ENCODE peak calls at places on chromosomes 4 and X, in four cellular contexts. F is mesendoderm, T is heart left ventricle, W is colonic mucosa. A is an unnamed sample. For H3K27me3 and H3K4me1, the result is how much of the 10 kb centered on the place peaks cover.

GRCh38 chr4:144495944-144496343 is 150.0 kb upstream of the HHIP start:
- DNase-seq in F (no peak), T (no peak), W (no peak), A (no peak)

GRCh38 chr4:142406051-142406549 is 440.0 kb downstream of the INPP4B start:
- DNase-seq in F (peak), T (no peak), W (no peak), A (no peak)

GRCh38 chrX:115650916-115651315 is 89.9 kb downstream of the PLS3 start:
- DNase-seq in F (peak), T (no peak), W (peak), A (peak)

GRCh38 chrX:124256209-124256608 is 76.3 kb upstream of the TEX13D start:
- DNase-seq in F (no peak), T (no peak), W (no peak), A (no peak)

GRCh38 chr4:22720091-22720490 is 27.4 kb downstream of the GBA3 start:
- DNase-seq in F (no peak), T (no peak), W (no peak), A (no peak)

GRCh38 chr4:38889143-38889542 is 21.5 kb downstream of the FAM114A1 start:
- DNase-seq in F (no peak), T (no peak), W (no peak), A (no peak)

GRCh38 chr4:105150511-105150910 is 3.8 kb downstream of the TET2 start:
- DNase-seq in F (no peak), T (no peak), W (no peak), A (no peak)

GRCh38 chrX:3443186-3443585 is 96.7 kb upstream of the MXRA5 start:
- DNase-seq in F (peak), T (no peak), W (no peak), A (no peak)

GRCh38 chr4:185597532-185598188 is 62.4 kb upstream of the PDLIM3 start:
- DNase-seq in F (peak), T (peak), W (peak), A (peak)

GRCh38 chr4:99126376-99126775 is 17.7 kb downstream of the ADH4 start:
- DNase-seq in F (no peak), T (no peak), W (no peak), A (no peak)

GRCh38 chr4:166008510-166008909 is 135.5 kb downstream of the TLL1 start:
- DNase-seq in F (no peak), T (no peak), W (no peak), A (no peak)

GRCh38 chrX:25343060-25343459 is 327.3 kb upstream of the ARX start:
- DNase-seq in F (peak), T (no peak), W (no peak), A (no peak)

GRCh38 chr4:60463846-60464502 is 736.2 kb upstream of the ADGRL3 start:
- DNase-seq in F (peak), T (no peak), W (no peak), A (no peak)

GRCh38 chr4:45317276-45317675 is 590.9 kb upstream of the GNPDA2 start:
- DNase-seq in F (no peak), T (no peak), W (no peak), A (no peak)

GRCh38 chr4:87005690-87006461 is 71.1 kb downstream of the AFF1 start:
- DNase-seq in F (peak), T (no peak), W (peak), A (no peak)

GRCh38 chrX:10414872-10415703 is 205.3 kb downstream of the MID1 start:
- DNase-seq in F (no peak), T (no peak), W (no peak), A (no peak)

GRCh38 chrX:105822138-105823091 is at the start of gene NRK:
- DNase-seq in F (peak), T (peak), W (no peak), A (no peak)

GRCh38 chr4:73676881-73677323 is 56.7 kb upstream of the RASSF6 start:
- DNase-seq in F (no peak), T (peak), W (no peak), A (no peak)

GRCh38 chr4:23930750-23931488 is 41.1 kb upstream of the PPARGC1A start:
- DNase-seq in F (peak), T (peak), W (peak), A (peak)

GRCh38 chr4:1002131-1002630 is 9.0 kb upstream of the SLC26A1 start:
- DNase-seq in F (peak), T (peak), W (no peak), A (peak)
- H3K27me3 ChIP-seq in F (under half), T (half or more), W (half or more), A (under half)

DNA sequence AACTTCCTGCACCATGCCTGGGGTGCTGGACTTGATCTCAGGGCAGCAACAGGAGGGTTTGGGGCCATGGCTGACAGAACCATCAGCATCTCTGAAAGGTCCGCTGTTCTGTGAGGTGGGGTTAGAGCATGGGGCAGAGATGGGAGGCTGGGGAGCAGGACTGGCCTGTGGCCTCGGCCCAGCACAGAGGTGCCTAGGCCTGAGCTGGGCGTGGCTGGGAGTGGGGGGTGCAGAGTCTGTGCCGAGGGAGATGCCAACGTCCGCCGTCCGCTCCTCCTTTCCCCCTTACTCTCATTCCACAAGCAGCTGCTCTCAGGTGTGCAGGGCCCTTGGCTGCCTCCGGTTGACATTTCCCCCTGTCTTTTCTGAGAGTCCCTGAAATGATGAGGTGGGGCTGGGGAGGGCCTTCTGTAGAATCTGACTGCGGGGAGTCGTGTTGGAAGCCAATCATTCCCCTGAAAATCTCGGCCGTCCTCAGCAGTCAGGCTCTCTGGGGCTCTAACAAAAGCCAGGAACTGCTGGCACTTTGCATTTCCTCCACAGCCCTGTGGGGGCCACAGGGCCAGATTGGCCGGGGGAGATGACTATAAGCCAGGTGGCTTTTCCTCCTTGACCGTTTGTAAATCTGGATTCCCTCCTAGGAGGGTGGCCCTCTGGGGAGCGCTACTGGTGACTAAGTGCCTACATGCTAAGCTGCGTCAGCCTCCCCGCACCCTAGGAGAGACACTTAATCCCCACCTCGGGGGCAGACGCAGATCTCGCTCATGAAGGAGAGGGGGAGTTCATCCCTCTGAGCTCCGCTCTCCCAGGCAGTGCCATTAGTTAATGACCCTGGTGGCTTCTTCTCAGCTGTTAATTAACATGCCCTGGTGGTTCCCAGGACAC is 41.2 kb downstream of the EVC start:
- DNase-seq in F (peak), T (no peak), W (peak), A (no peak)
- H3K4me1 ChIP-seq in F (under half), T (under half), W (under half), A (under half)

DNA sequence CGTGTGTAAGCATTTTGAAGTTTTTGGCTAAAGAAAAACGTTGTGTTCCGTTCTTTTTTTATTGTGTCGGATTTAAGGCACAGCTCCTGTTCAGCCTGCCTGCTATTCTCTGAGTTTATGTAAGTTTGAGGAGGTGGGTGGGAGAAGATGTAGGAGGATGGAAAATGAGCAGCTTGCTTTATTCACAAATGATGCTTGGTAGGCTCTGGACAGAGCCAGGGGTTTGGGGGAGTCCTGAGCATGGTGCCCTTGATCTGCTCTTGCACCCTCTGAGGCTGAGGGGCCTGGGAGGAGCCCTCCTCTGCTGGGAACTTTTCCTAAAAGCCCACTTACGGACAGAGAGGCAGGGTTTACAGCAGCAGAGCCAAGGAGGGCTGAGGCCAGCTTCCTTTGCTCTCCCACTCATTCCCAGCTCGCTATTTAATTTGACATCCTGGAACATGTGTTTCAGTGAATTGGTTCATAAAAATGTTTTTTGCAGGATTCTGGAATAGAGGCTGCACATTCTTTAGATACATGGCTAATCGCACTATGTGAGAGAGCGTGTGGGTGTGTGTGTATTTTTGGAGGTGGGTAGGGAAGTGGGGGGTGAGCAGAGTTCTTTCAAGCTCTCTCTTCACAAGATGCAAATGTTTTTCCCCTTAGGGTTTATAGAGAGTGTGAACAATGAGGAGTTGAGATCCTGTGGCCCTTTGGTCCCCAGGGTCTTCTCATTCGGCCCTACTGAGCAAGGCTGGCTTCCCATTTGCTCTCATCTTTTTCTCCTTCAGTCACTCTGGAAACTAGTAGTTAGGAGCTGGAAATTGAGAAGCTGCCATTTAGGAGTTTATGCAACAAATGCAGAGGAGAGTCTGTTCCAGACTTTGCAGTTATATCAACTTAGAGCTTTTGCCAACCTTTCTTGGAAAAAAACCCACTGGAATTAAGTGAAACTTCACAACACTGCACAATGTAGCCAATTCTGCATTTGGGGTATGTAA is 32.1 kb downstream of the TMEM131L start:
- DNase-seq in F (peak), T (no peak), W (no peak), A (no peak)
- H3K4me3 ChIP-seq in F (no peak), T (peak), W (no peak), A (no peak)

DNA sequence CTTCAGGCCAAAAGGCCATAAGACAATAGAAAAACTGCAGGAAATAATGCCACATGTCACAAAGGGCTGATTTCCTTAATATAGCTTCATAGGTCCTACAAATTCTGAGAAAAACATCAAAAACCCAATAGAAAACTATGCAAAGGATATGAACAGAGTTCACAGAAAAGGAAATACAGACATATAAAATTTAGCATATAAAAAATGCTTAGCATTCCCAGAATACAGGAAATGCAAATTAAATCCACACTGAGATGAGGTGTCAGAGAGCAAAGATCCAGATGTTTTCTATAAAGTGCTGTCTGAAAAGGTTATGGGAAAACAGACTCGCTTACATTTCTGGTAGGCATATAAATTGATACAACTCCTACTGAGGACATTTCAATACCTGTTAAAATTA is 33.8 kb downstream of the TXK start:
- DNase-seq in F (no peak), T (no peak), W (no peak), A (no peak)
- H3K27me3 ChIP-seq in F (under half), T (under half), W (under half), A (under half)

A was measured in body of pancreas.